ENCODE peak calls at places on chromosome 20, in nine cellular contexts. S is IMR-90, I is kidney, B is thoracic aorta, M is NCI-H1417 treated with DMSO at 0.1 percent for 48 hours, R is mesendoderm, J is Ammon's horn, T is fibroblast of mammary gland, K is GM12892. H is an unnamed sample.

GRCh38 chr20:63223121-63223825 is 7.3 kb upstream of the YTHDF1 start:
- DNase-seq in B (no peak), S (peak), K (no peak), R (peak), M (no peak), T (peak), J (peak), I (peak), H (peak)

GRCh38 chr20:12237772-12238171 is 320.1 kb downstream of the BTBD3 start:
- DNase-seq in B (no peak), S (no peak), R (no peak), T (peak), I (no peak), K (no peak), M (no peak), J (peak), H (no peak)

GRCh38 chr20:41171736-41172295 is 34.5 kb downstream of the PLCG1 start:
- DNase-seq in B (no peak), J (no peak), I (no peak), R (no peak), S (no peak), M (no peak), K (no peak), T (no peak), H (peak)

GRCh38 chr20:62044671-62045070 is 21.0 kb downstream of the TAF4 start:
- DNase-seq in S (no peak), T (no peak), K (no peak), J (no peak), I (peak), R (peak), M (no peak), B (no peak), H (peak)

GRCh38 chr20:48735112-48735511 is 92.7 kb downstream of the PREX1 start:
- DNase-seq in T (no peak), I (peak), M (no peak), J (no peak), S (no peak), R (no peak), B (no peak), K (no peak), H (no peak)

GRCh38 chr20:52178691-52179090 is 12.9 kb downstream of the ZFP64 start:
- DNase-seq in I (no peak), B (no peak), S (no peak), J (no peak), R (peak), M (no peak), K (no peak), T (no peak), H (no peak)

GRCh38 chr20:61979701-61980635 is 85.7 kb downstream of the TAF4 start:
- DNase-seq in K (no peak), B (no peak), J (no peak), M (no peak), T (no peak), I (no peak), S (no peak), R (no peak), H (no peak)

GRCh38 chr20:11686900-11687543 is 230.7 kb upstream of the BTBD3 start:
- DNase-seq in B (no peak), K (no peak), S (peak), T (no peak), M (peak), J (peak), I (peak), R (peak), H (peak)

GRCh38 chr20:63641792-63642517 is 11.3 kb downstream of the STMN3 start:
- DNase-seq in K (peak), J (peak), M (peak), B (no peak), R (peak), T (peak), S (peak), I (peak), H (peak)

GRCh38 chr20:23455641-23456040 is 3.0 kb upstream of the CST11 start:
- DNase-seq in R (no peak), M (no peak), J (no peak), I (no peak), S (no peak), T (no peak), B (no peak), K (no peak), H (no peak)

GRCh38 chr20:61454053-61454452 is 202.0 kb downstream of the CDH4 start:
- DNase-seq in R (no peak), S (peak), K (no peak), J (no peak), B (no peak), M (no peak), I (no peak), T (peak), H (no peak)

GRCh38 chr20:23013429-23013828 is 21.7 kb upstream of the SSTR4 start:
- DNase-seq in S (no peak), I (no peak), K (no peak), M (no peak), T (no peak), R (no peak), J (no peak), B (no peak), H (no peak)

GRCh38 chr20:4082406-4083102 is 67.2 kb upstream of the RNF24 start:
- DNase-seq in J (no peak), T (peak), B (no peak), I (no peak), R (peak), K (no peak), M (no peak), S (peak), H (peak)

H was measured in H7.